ENCODE peak calls at places on chromosomes 6 and 20, in seven cellular contexts. One of them, this sample, is unnamed.

GRCh38 chr20:21048841-21049273 is 57.3 kb downstream of the LINC00237 start:
- DNase-seq in HCT116: peak
- DNase-seq in SK-N-SH: peak
- DNase-seq in H1: no peak
- DNase-seq in HepG2: peak
- DNase-seq in GM12878: no peak
- DNase-seq in K562: peak
- DNase-seq in this sample: peak

GRCh38 chr20:1178623-1179022 is 6.2 kb downstream of the TMEM74B start:
- DNase-seq in K562: no peak
- DNase-seq in SK-N-SH: no peak
- DNase-seq in HCT116: no peak
- DNase-seq in H1: no peak
- DNase-seq in HepG2: no peak
- DNase-seq in GM12878: no peak
- DNase-seq in this sample: no peak

GRCh38 chr6:55969501-55969900 is 94.1 kb upstream of the BMP5 start:
- DNase-seq in HCT116: no peak
- DNase-seq in H1: no peak
- DNase-seq in K562: no peak
- DNase-seq in GM12878: no peak
- DNase-seq in SK-N-SH: no peak
- DNase-seq in HepG2: no peak
- DNase-seq in this sample: no peak

GRCh38 chr6:32254761-32255211 is 30.9 kb upstream of the NOTCH4 start:
- DNase-seq in SK-N-SH: no peak
- DNase-seq in HCT116: no peak
- DNase-seq in K562: no peak
- DNase-seq in H1: no peak
- DNase-seq in GM12878: no peak
- DNase-seq in HepG2: no peak
- DNase-seq in this sample: no peak

GRCh38 chr6:13395272-13396237 is 67.2 kb upstream of the TBC1D7 start:
- DNase-seq in K562: peak
- DNase-seq in HCT116: no peak
- DNase-seq in HepG2: peak
- DNase-seq in H1: no peak
- DNase-seq in GM12878: no peak
- DNase-seq in SK-N-SH: peak
- DNase-seq in this sample: no peak

GRCh38 chr6:2693191-2693590 is 57.5 kb downstream of the MYLK4 start:
- DNase-seq in SK-N-SH: no peak
- DNase-seq in K562: no peak
- DNase-seq in H1: no peak
- DNase-seq in GM12878: no peak
- DNase-seq in HepG2: no peak
- DNase-seq in HCT116: no peak
- DNase-seq in this sample: no peak

GRCh38 chr6:5679271-5679670 is 327.5 kb downstream of the NRN1 start:
- DNase-seq in K562: no peak
- DNase-seq in SK-N-SH: no peak
- DNase-seq in GM12878: no peak
- DNase-seq in H1: no peak
- DNase-seq in HepG2: no peak
- DNase-seq in HCT116: no peak
- DNase-seq in this sample: no peak

GRCh38 chr20:44215125-44215524 is 4.6 kb upstream of the OSER1 start:
- DNase-seq in HepG2: peak
- DNase-seq in HCT116: peak
- DNase-seq in GM12878: no peak
- DNase-seq in K562: peak
- DNase-seq in SK-N-SH: peak
- DNase-seq in H1: no peak
- DNase-seq in this sample: peak

GRCh38 chr6:109503327-109504224 is 20.6 kb upstream of the ZBTB24 start:
- DNase-seq in H1: no peak
- DNase-seq in HepG2: no peak
- DNase-seq in SK-N-SH: no peak
- DNase-seq in GM12878: no peak
- DNase-seq in HCT116: no peak
- DNase-seq in K562: no peak
- DNase-seq in this sample: no peak

GRCh38 chr6:63899550-63899949 is 263.9 kb downstream of the PHF3 start:
- DNase-seq in HCT116: no peak
- DNase-seq in H1: no peak
- DNase-seq in SK-N-SH: no peak
- DNase-seq in HepG2: no peak
- DNase-seq in K562: no peak
- DNase-seq in GM12878: no peak
- DNase-seq in this sample: no peak

GRCh38 chr6:56802570-56802969 is 152.3 kb upstream of the BEND6 start:
- DNase-seq in SK-N-SH: no peak
- DNase-seq in H1: no peak
- DNase-seq in GM12878: no peak
- DNase-seq in HCT116: no peak
- DNase-seq in K562: no peak
- DNase-seq in HepG2: peak
- DNase-seq in this sample: peak

GRCh38 chr20:44384423-44385027 is 29.0 kb downstream of the HNF4A start:
- DNase-seq in HepG2: peak
- DNase-seq in GM12878: peak
- DNase-seq in SK-N-SH: peak
- DNase-seq in H1: peak
- DNase-seq in K562: peak
- DNase-seq in HCT116: peak
- DNase-seq in this sample: no peak

GRCh38 chr6:13559251-13559650 is 15.2 kb upstream of the SIRT5 start:
- DNase-seq in K562: no peak
- DNase-seq in H1: no peak
- DNase-seq in HepG2: peak
- DNase-seq in HCT116: no peak
- DNase-seq in SK-N-SH: peak
- DNase-seq in GM12878: no peak
- DNase-seq in this sample: no peak

GRCh38 chr20:13870349-13870748 is 85.5 kb downstream of the NDUFAF5 start:
- DNase-seq in HepG2: peak
- DNase-seq in SK-N-SH: no peak
- DNase-seq in HCT116: no peak
- DNase-seq in GM12878: no peak
- DNase-seq in H1: no peak
- DNase-seq in K562: no peak
- DNase-seq in this sample: no peak

GRCh38 chr6:33192105-33192646 is at the start of gene COL11A2:
- DNase-seq in H1: no peak
- DNase-seq in GM12878: no peak
- DNase-seq in HepG2: no peak
- DNase-seq in HCT116: no peak
- DNase-seq in SK-N-SH: peak
- DNase-seq in K562: peak
- DNase-seq in this sample: no peak

DNA sequence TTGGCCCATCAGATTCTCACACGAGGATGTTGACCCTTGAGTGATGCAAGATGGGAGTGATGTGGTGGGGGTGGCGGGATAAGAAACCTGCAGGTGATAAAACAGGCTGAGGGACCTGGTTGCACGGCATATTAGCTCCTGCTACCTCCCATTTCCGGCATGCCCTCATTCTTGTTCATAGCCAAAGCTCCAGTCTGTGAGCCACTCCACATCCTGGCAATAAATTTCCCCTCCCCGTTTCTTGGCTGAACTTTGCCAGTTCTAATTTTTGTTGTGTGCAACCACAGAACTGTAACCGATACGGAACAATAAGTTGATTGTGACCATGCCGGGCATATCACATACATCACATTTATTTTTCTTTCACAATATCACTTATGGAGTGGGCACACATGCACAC is 41.6 kb upstream of the NFATC2 start:
- DNase-seq in HCT116: no peak
- DNase-seq in HepG2: no peak
- DNase-seq in H1: no peak
- DNase-seq in GM12878: no peak
- DNase-seq in K562: no peak
- DNase-seq in SK-N-SH: no peak
- DNase-seq in this sample: no peak
- TF ChIP-seq JUND in HCT116: no peak
- TF ChIP-seq JUND in HepG2: no peak
- TF ChIP-seq JUND in H1: no peak
- TF ChIP-seq JUND in GM12878: no peak
- TF ChIP-seq JUND in K562: no peak
- TF ChIP-seq JUND in SK-N-SH: no peak
- TF ChIP-seq JUND in this sample: no peak

GRCh38 chr20:41098703-41099250 is 38.6 kb upstream of the PLCG1 start:
- DNase-seq in GM12878: no peak
- DNase-seq in HepG2: no peak
- DNase-seq in SK-N-SH: peak
- DNase-seq in H1: no peak
- DNase-seq in HCT116: no peak
- DNase-seq in K562: no peak
- DNase-seq in this sample: no peak
- TF ChIP-seq JUND in GM12878: no peak
- TF ChIP-seq JUND in HepG2: no peak
- TF ChIP-seq JUND in SK-N-SH: no peak
- TF ChIP-seq JUND in H1: no peak
- TF ChIP-seq JUND in HCT116: no peak
- TF ChIP-seq JUND in K562: no peak
- TF ChIP-seq JUND in this sample: no peak

DNA sequence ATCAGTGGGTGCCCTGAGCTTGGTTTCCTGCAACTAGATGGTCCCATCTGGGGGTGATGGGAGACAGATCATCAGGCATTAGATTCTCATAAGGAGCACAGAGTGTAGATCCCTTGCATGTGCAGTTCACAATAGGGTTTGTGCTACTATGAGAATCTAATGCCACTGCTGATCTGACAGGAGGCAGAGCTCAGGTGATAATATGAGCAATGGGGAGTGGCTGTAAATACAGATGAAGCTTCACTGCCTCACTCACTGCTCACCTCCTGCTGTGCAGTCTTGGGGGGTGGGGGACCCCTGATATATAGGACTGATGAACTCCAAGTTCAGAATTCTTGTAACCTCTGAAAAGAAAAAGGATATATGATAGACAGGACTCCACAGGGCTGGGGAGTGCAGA is 108.0 kb downstream of the RIN2 start:
- DNase-seq in HCT116: no peak
- DNase-seq in GM12878: no peak
- DNase-seq in HepG2: no peak
- DNase-seq in H1: no peak
- DNase-seq in K562: no peak
- DNase-seq in SK-N-SH: no peak
- DNase-seq in this sample: no peak
- TF ChIP-seq JUND in HCT116: no peak
- TF ChIP-seq JUND in GM12878: no peak
- TF ChIP-seq JUND in HepG2: no peak
- TF ChIP-seq JUND in H1: no peak
- TF ChIP-seq JUND in K562: no peak
- TF ChIP-seq JUND in SK-N-SH: no peak
- TF ChIP-seq JUND in this sample: no peak

GRCh38 chr6:35428421-35429149 is 23.6 kb upstream of the FANCE start:
- DNase-seq in HCT116: no peak
- DNase-seq in K562: no peak
- DNase-seq in H1: no peak
- DNase-seq in SK-N-SH: no peak
- DNase-seq in HepG2: peak
- DNase-seq in GM12878: no peak
- DNase-seq in this sample: no peak

GRCh38 chr6:35426074-35426473 is 26.1 kb upstream of the FANCE start:
- DNase-seq in K562: no peak
- DNase-seq in HepG2: no peak
- DNase-seq in SK-N-SH: no peak
- DNase-seq in GM12878: no peak
- DNase-seq in HCT116: no peak
- DNase-seq in H1: no peak
- DNase-seq in this sample: no peak

GRCh38 chr6:35427851-35428321 is 24.3 kb upstream of the FANCE start:
- DNase-seq in SK-N-SH: no peak
- DNase-seq in GM12878: no peak
- DNase-seq in K562: no peak
- DNase-seq in HCT116: no peak
- DNase-seq in HepG2: no peak
- DNase-seq in H1: no peak
- DNase-seq in this sample: no peak

GRCh38 chr6:35427435-35427834 is 24.7 kb upstream of the FANCE start:
- DNase-seq in H1: no peak
- DNase-seq in HepG2: no peak
- DNase-seq in GM12878: no peak
- DNase-seq in HCT116: no peak
- DNase-seq in SK-N-SH: no peak
- DNase-seq in K562: no peak
- DNase-seq in this sample: no peak

GRCh38 chr6:35425284-35425683 is 26.9 kb upstream of the FANCE start:
- DNase-seq in GM12878: no peak
- DNase-seq in H1: no peak
- DNase-seq in HepG2: no peak
- DNase-seq in SK-N-SH: no peak
- DNase-seq in K562: no peak
- DNase-seq in HCT116: no peak
- DNase-seq in this sample: no peak
- TF ChIP-seq JUND in GM12878: no peak
- TF ChIP-seq JUND in H1: no peak
- TF ChIP-seq JUND in HepG2: no peak
- TF ChIP-seq JUND in SK-N-SH: no peak
- TF ChIP-seq JUND in K562: no peak
- TF ChIP-seq JUND in HCT116: no peak
- TF ChIP-seq JUND in this sample: no peak

GRCh38 chr6:69704916-69705315 is 91.9 kb downstream of the LMBRD1 start:
- DNase-seq in K562: no peak
- DNase-seq in HepG2: no peak
- DNase-seq in H1: no peak
- DNase-seq in SK-N-SH: no peak
- DNase-seq in GM12878: no peak
- DNase-seq in HCT116: no peak
- DNase-seq in this sample: no peak
- TF ChIP-seq JUND in K562: no peak
- TF ChIP-seq JUND in HepG2: no peak
- TF ChIP-seq JUND in H1: no peak
- TF ChIP-seq JUND in SK-N-SH: no peak
- TF ChIP-seq JUND in GM12878: no peak
- TF ChIP-seq JUND in HCT116: no peak
- TF ChIP-seq JUND in this sample: no peak

GRCh38 chr6:149898966-149899365 is 1.1 kb upstream of the RAET1E start:
- DNase-seq in SK-N-SH: no peak
- DNase-seq in HCT116: no peak
- DNase-seq in HepG2: no peak
- DNase-seq in K562: no peak
- DNase-seq in H1: no peak
- DNase-seq in GM12878: no peak
- DNase-seq in this sample: no peak

GRCh38 chr6:149899486-149899885 is 1.6 kb upstream of the RAET1E start:
- DNase-seq in HCT116: no peak
- DNase-seq in SK-N-SH: no peak
- DNase-seq in H1: no peak
- DNase-seq in K562: no peak
- DNase-seq in GM12878: no peak
- DNase-seq in HepG2: no peak
- DNase-seq in this sample: no peak

GRCh38 chr6:149896491-149896890 is 1.4 kb downstream of the RAET1E start:
- DNase-seq in HCT116: no peak
- DNase-seq in HepG2: no peak
- DNase-seq in K562: no peak
- DNase-seq in H1: no peak
- DNase-seq in SK-N-SH: no peak
- DNase-seq in GM12878: no peak
- DNase-seq in this sample: no peak

GRCh38 chr6:149897015-149897697 is 757 bp downstream of the RAET1E start:
- DNase-seq in HepG2: no peak
- DNase-seq in H1: no peak
- DNase-seq in K562: no peak
- DNase-seq in SK-N-SH: no peak
- DNase-seq in HCT116: peak
- DNase-seq in GM12878: no peak
- DNase-seq in this sample: peak

GRCh38 chr6:149897855-149898744 is at the start of gene RAET1E:
- DNase-seq in HepG2: no peak
- DNase-seq in K562: no peak
- DNase-seq in H1: no peak
- DNase-seq in HCT116: no peak
- DNase-seq in SK-N-SH: no peak
- DNase-seq in GM12878: no peak
- DNase-seq in this sample: peak
- TF ChIP-seq JUND in HepG2: no peak
- TF ChIP-seq JUND in K562: no peak
- TF ChIP-seq JUND in H1: no peak
- TF ChIP-seq JUND in HCT116: no peak
- TF ChIP-seq JUND in SK-N-SH: no peak
- TF ChIP-seq JUND in GM12878: no peak
- TF ChIP-seq JUND in this sample: no peak